ENCODE peak calls at places on chromosomes 11 and 22, in five cellular contexts. D, Q, A, S and G are unnamed samples.

GRCh38 chr22:34395370-34395769 is 475.1 kb upstream of the LARGE1 start:
- DNase-seq in D (no peak), Q (no peak), A (no peak), S (no peak), G (no peak)

GRCh38 chr11:86274503-86274902 is 27.5 kb upstream of the HIKESHI start:
- DNase-seq in D (no peak), Q (peak; percentile 27), A (peak; percentile 54), S (no peak), G (no peak)

GRCh38 chr22:22752199-22752555 is 107.8 kb downstream of the GGTLC2 start:
- DNase-seq in D (no peak), Q (no peak), A (no peak), S (no peak), G (no peak)

GRCh38 chr22:49476176-49476575 is 351.5 kb downstream of the BRD1 start:
- DNase-seq in D (no peak), Q (no peak), A (no peak), S (no peak), G (no peak)

GRCh38 chr11:18394928-18395734 is 768 bp downstream of the LDHA start:
- DNase-seq in D (no peak), Q (peak; percentile 47), A (no peak), S (no peak), G (peak; percentile 67)

GRCh38 chr22:50675553-50676199 is 3.1 kb downstream of the SHANK3 start:
- DNase-seq in D (no peak), Q (no peak), A (no peak), S (no peak), G (peak; percentile 22)

GRCh38 chr11:7442588-7443215 is 42.6 kb upstream of the OLFML1 start:
- DNase-seq in D (peak; percentile 72), Q (peak; percentile 65), A (peak; percentile 85), S (peak; percentile 52), G (no peak)

GRCh38 chr11:112784323-112785073 is 176.7 kb upstream of the NCAM1 start:
- DNase-seq in D (peak; percentile 73), Q (no peak), A (no peak), S (peak; percentile 99), G (no peak)

GRCh38 chr11:116826751-116827431 is 2.8 kb upstream of the APOC3 start:
- DNase-seq in D (no peak), Q (peak; percentile 38), A (no peak), S (no peak), G (no peak)

GRCh38 chr11:116823031-116823843 is at the start of gene APOA4:
- DNase-seq in D (no peak), Q (no peak), A (no peak), S (no peak), G (no peak)

GRCh38 chr11:116825854-116826750 is 3.0 kb upstream of the APOA4 start:
- DNase-seq in D (no peak), Q (no peak), A (no peak), S (no peak), G (no peak)

GRCh38 chr11:116827461-116827860 is 2.2 kb upstream of the APOC3 start:
- DNase-seq in D (no peak), Q (no peak), A (no peak), S (no peak), G (no peak)

GRCh38 chr11:116825434-116825833 is 2.3 kb upstream of the APOA4 start:
- DNase-seq in D (no peak), Q (no peak), A (no peak), S (no peak), G (no peak)
- TF ChIP-seq CTCF in D (no peak), Q (peak; percentile 39), A (no peak), S (no peak), G (no peak)

GRCh38 chr11:123304828-123305530 is 109.9 kb upstream of the CLMP start:
- DNase-seq in D (no peak), Q (no peak), A (no peak), S (no peak), G (no peak)
- TF ChIP-seq CTCF in D (no peak), Q (no peak), A (no peak), S (no peak), G (no peak)

DNA sequence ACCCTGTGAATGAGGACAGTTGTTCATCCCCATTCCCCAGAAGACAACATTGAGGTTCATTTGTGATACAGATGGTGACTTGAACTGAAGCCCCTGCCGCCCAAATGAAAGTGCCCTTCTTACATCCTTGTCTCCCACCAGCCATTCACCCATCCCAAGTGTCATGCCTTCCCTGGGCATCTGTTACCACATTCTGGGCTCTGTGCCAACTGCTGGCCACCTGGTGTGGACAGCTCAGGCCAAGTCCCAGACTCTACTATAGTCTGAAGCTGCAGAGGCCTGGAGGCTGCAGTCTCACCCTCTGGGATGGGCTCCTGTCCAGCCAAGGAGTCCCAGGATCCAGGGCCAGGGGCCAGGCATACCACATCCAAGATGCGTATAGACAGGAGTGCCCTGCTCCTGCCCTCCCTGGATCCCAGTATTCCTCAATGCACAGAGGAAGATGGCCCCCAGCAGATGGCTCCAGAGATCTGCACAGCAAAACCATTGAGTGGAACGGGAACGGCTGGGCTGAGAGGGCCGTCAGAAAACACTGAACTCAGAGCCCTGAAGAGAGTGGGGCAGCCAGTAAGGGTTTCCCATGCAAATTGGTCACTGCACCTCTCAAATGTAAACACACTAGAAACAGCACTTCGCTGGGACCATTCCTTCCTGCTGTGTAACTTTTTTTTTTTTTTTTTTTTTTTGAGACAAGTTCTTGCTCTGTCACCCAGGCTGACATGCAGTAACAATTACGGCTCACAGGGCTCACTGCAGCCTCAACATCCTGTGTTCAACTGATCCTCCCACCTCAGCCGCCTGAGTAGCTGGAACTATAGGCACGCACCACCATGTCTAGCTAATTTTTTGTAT is 22.8 kb downstream of the ARRB1 start:
- DNase-seq in D (peak; percentile 74), Q (peak; percentile 73), A (peak; percentile 72), S (peak; percentile 82), G (peak; percentile 93)
- TF ChIP-seq CTCF in D (peak; percentile 41), Q (peak; percentile 84), A (no peak), S (peak; percentile 93), G (peak; percentile 87)

GRCh38 chr11:2390871-2391662 is 9.5 kb upstream of the TSSC4 start:
- DNase-seq in D (peak; percentile 90), Q (peak; percentile 65), A (no peak), S (peak; percentile 70), G (no peak)

GRCh38 chr11:2390091-2390870 is 10.3 kb upstream of the TSSC4 start:
- DNase-seq in D (no peak), Q (no peak), A (no peak), S (no peak), G (no peak)

GRCh38 chr11:2388431-2389024 is 11.4 kb downstream of the CD81 start:
- DNase-seq in D (no peak), Q (no peak), A (no peak), S (no peak), G (no peak)

GRCh38 chr11:2387266-2387982 is 10.3 kb downstream of the CD81 start:
- DNase-seq in D (no peak), Q (no peak), A (no peak), S (peak; percentile 25), G (no peak)

GRCh38 chr11:2389344-2390026 is 11.1 kb upstream of the TSSC4 start:
- DNase-seq in D (no peak), Q (no peak), A (no peak), S (no peak), G (no peak)
- TF ChIP-seq CTCF in D (no peak), Q (peak; percentile 6), A (no peak), S (no peak), G (peak; percentile 53)